ENCODE peak calls at places on chromosomes 2 and 18, in six cellular contexts. O, E, X, T, N and D are unnamed samples. For H3K4me1, the result is how much of the 10 kb centered on the place peaks cover.

GRCh38 chr2:65025453-65026128 is 30.6 kb upstream of the CEP68 start:
- DNase-seq in E (no peak), T (no peak), N (no peak), X (no peak), O (no peak), D (no peak)

GRCh38 chr18:79487198-79488165 is 91.8 kb downstream of the NFATC1 start:
- DNase-seq in X (no peak), E (no peak), O (no peak), T (no peak), N (no peak), D (no peak)

GRCh38 chr2:164810843-164811242 is 30.8 kb downstream of the COBLL1 start:
- DNase-seq in X (no peak), N (peak), T (no peak), E (peak), O (peak), D (no peak)

GRCh38 chr2:111052621-111053020 is 68.1 kb upstream of the BCL2L11 start:
- DNase-seq in T (no peak), E (no peak), X (no peak), O (no peak), N (no peak), D (no peak)

GRCh38 chr2:85690932-85691331 is 3.2 kb upstream of the GNLY start:
- DNase-seq in O (no peak), X (no peak), N (no peak), E (no peak), T (no peak), D (no peak)

GRCh38 chr2:175464311-175464670 is 282.8 kb upstream of the ATP5MC3 start:
- DNase-seq in X (no peak), T (no peak), E (no peak), N (no peak), O (no peak), D (no peak)

GRCh38 chr2:138550172-138550571 is 48.6 kb downstream of the SPOPL start:
- DNase-seq in O (no peak), N (no peak), E (no peak), T (no peak), X (no peak), D (no peak)

GRCh38 chr2:165621086-165621560 is 151.6 kb downstream of the CSRNP3 start:
- DNase-seq in E (no peak), X (no peak), N (peak), T (no peak), O (no peak), D (no peak)

GRCh38 chr2:230205034-230205433 is 14.8 kb downstream of the SP110 start:
- DNase-seq in E (no peak), X (no peak), T (no peak), N (no peak), O (no peak), D (no peak)

DNA sequence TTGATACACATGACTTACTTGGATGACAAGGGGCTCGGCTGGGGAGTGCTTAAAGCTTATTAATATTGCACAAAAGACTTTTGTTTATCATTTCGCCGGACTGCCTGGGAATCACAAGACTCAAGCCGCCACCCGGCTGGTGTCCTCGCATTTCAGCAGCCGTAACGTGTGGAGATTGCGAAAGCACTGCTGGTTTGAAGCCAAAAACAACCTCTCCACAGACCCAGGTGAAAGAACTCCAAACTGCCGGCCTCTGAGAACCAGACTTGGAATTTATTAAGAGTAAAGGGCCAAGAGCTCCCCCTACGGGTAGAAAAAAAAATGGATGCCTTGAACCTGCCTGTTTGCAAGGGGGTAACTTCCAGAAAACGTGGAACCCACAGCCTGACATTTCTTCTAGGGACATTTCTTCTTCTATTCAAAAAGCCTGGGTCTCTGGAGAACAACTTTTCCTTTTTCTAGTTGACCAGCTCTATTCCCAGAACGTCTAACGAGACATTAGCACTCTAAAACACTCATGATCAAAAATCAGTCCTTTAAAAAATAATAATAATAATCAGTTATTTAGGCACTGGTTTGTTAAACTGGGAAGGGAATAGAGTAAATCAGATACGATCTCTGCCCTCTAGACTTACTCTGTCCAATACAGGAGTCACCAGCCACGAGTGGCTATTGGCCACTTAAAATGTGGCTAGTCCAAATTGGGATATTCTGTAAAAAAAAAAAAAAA is 216.3 kb downstream of the C1D start:
- DNase-seq in O (peak), E (peak), N (peak), X (peak), T (peak), D (peak)
- H3K4me1 ChIP-seq in O (under half), E (under half), N (under half), X (under half), T (under half), D (under half)

GRCh38 chr2:99468155-99468554 is 21.7 kb downstream of the REV1 start:
- DNase-seq in T (no peak), O (no peak), N (no peak), E (no peak), X (no peak), D (no peak)

GRCh38 chr2:99469394-99469793 is 20.4 kb downstream of the REV1 start:
- DNase-seq in E (no peak), N (no peak), T (no peak), X (no peak), O (no peak), D (no peak)

GRCh38 chr2:99471635-99472326 is 18.0 kb downstream of the REV1 start:
- DNase-seq in E (no peak), O (no peak), N (no peak), X (no peak), T (no peak), D (no peak)

GRCh38 chr2:99470957-99471356 is 18.9 kb downstream of the REV1 start:
- DNase-seq in O (no peak), T (no peak), E (peak), N (no peak), X (no peak), D (no peak)

DNA sequence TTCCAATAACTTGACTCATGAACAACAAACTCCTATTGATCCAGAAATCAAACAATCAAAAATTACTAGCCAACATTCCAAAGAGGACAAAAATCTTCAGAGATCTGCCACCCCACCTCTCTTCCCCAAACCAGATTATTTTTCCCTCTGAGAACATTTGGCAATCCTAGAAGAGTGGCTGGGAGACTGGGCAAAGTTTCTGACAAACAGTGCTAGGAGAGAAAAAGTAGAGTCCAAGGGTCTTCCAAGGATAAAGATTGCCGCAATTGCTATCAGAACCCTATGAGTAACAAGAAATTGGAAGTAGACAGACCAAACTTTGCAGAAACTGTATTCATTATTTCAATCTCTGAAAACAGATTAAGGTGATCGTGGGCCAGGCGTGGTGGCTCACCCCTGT is 22.4 kb downstream of the REV1 start:
- DNase-seq in T (no peak), X (no peak), O (no peak), E (no peak), N (no peak), D (no peak)
- H4K91ac ChIP-seq in T (no peak), X (no peak), O (no peak), E (no peak), N (no peak), D (no peak)

DNA sequence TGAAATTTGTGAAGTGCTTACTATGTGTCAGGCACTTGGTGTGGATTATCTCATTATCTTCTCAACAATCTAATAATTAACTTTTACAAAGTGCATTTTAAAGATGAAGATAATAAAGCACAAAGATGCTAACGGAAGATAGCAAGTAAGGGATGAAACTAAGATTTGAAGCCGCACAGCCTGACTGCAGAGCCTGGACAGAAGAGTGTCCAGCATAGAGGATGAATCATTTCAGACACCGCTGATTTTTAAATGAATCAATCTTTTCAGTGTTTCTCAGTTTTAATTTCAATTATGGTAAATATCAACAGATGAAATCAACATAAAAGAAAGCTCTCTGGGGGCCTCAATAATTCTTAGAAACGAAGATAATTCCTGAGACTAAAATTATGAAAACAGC is 24.5 kb upstream of the STAM2 start:
- DNase-seq in E (peak), X (no peak), O (peak), T (no peak), N (no peak), D (no peak)
- H3K14ac ChIP-seq in E (no peak), X (no peak), O (peak), T (no peak), N (no peak), D (no peak)

GRCh38 chr2:216072473-216072872 is 9.1 kb downstream of the PECR start:
- DNase-seq in T (no peak), N (no peak), E (no peak), O (no peak), X (no peak), D (no peak)
- H3K4me1 ChIP-seq in T (under half), N (under half), E (under half), O (under half), X (under half), D (under half)

DNA sequence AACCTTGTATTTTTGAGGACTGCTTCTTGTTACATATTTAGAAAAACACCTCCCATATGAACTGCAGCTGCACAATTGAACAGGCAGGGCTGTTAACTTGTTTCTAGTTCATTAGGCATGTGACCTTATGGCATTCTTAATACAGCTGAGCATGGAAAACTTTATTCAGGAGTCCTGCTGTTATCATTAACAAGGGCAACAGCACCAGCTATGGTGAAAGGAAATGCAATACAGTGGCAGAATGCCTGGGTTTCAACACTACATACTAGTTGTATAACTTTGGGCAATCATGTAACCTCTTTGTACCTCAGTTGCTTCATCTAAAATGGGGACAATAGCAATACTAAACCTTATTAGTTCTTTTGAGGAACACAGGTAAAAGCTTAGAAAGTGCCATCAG is 71.8 kb downstream of the GDF7 start:
- DNase-seq in N (no peak), O (no peak), X (no peak), T (no peak), E (no peak), D (no peak)
- H4K91ac ChIP-seq in N (no peak), O (no peak), X (no peak), T (no peak), E (no peak), D (no peak)

GRCh38 chr2:212997526-212998020 is 153.8 kb downstream of the IKZF2 start:
- DNase-seq in T (peak), O (no peak), E (no peak), X (no peak), N (no peak), D (no peak)
- H3K14ac ChIP-seq in T (no peak), O (no peak), E (no peak), X (no peak), N (no peak), D (no peak)

DNA sequence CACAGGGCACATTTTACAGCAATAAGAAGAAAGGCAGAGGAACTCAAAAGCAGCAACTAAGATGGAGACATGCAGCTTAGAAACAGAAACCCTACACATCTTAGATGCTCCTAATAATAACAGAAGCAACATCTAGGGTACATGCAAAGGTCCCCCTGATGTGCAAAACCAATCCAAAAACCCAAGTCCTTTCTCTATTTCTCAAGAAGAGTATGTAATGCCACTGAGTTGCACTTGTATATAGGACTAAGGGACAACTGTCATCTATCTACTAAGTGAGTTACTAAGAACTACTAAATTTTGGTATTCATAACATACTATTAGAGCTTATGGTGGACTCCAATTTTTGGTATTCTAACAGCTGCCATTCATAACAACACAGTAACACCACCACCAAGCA is 28.4 kb downstream of the HNRNPLL start:
- DNase-seq in O (no peak), N (no peak), E (no peak), T (no peak), X (no peak), D (no peak)
- H3K4me1 ChIP-seq in O (under half), N (under half), E (under half), T (under half), X (under half), D (under half)

DNA sequence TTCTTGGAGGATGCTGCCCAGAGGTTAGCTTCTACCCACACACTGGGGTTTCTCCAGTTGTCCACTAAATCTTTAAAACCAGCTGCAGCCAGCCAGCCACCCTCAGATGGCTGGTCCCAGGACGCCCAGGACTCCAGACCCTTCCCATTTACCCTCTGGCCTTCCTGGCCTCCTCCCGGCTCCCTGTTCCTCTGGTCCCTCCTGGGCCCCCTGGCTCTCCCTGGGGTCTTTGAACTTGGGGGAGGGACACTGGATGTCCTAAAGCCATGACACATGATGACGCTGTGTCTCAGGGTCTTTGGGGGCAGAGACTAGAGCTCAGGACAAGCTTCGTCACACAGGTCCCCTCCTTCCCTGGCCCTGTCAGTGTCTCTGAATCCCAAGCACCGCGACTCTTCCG is 201.1 kb upstream of the HDAC4 start:
- DNase-seq in X (no peak), O (no peak), T (no peak), E (no peak), N (no peak), D (no peak)
- H4K91ac ChIP-seq in X (no peak), O (no peak), T (no peak), E (no peak), N (no peak), D (no peak)

DNA sequence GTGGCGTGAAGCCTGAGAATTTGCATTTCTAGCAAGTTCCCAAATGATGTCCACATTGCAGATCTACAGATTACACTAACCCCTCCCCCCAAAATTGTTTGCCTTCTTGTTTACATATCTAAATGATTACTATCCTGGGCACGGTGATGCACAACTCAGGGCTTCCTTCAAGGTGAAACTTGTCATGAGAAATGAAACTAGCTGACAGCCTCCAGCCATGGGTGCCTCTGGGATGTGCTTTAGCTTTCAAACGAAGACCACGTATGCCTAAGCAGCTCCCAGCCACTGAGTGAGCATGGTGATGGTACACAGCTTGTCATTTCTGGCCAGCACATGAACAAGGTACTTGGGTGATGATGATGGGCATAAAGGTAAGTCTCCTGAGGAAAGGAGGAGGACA is 464.8 kb upstream of the DDX18 start:
- DNase-seq in E (peak), N (no peak), O (no peak), T (no peak), X (no peak), D (no peak)
- H3K14ac ChIP-seq in E (no peak), N (no peak), O (no peak), T (no peak), X (no peak), D (no peak)